ENCODE peak calls at places on chromosomes 6 and 20, in seven cellular contexts. K, L, Z, V, H, J and O are unnamed samples.
A peak's percentile ranks its signal among the peaks of the same experiment; 100 is the strongest.

GRCh38 chr20:53940883-53941546 is 129.4 kb downstream of the BCAS1 start:
- DNase-seq in K (no peak), L (no peak), J (peak; percentile 82), H (no peak), V (no peak), Z (peak; percentile 84), O (peak; percentile 88)

GRCh38 chr6:16929814-16930213 is 168.6 kb upstream of the ATXN1 start:
- DNase-seq in K (no peak), H (no peak), V (no peak), L (no peak), J (peak; percentile 93), Z (peak; percentile 90), O (peak; percentile 95)

GRCh38 chr6:7106215-7106751 is 1.5 kb upstream of the RREB1 start:
- DNase-seq in H (no peak), K (no peak), L (no peak), Z (peak; percentile 74), V (no peak), J (peak; percentile 27), O (no peak)

GRCh38 chr6:89023591-89024441 is 56.7 kb upstream of the PNRC1 start:
- DNase-seq in J (peak; percentile 33), H (no peak), L (no peak), K (no peak), V (no peak), Z (no peak), O (no peak)

GRCh38 chr20:50649587-50649986 is 41.8 kb downstream of the RIPOR3 start:
- DNase-seq in V (no peak), H (no peak), Z (no peak), K (no peak), J (no peak), L (no peak), O (no peak)

GRCh38 chr6:150008588-150008987 is 16.7 kb downstream of the RAET1L start:
- DNase-seq in Z (no peak), V (no peak), K (no peak), H (no peak), J (peak; percentile 32), L (no peak), O (no peak)

GRCh38 chr6:91646649-91647048 is 1059.8 kb upstream of the MAP3K7 start:
- DNase-seq in K (no peak), V (no peak), H (no peak), J (no peak), L (no peak), Z (no peak), O (no peak)

GRCh38 chr6:37695273-37695672 is 2.4 kb downstream of the MDGA1 start:
- DNase-seq in V (no peak), K (no peak), Z (no peak), H (no peak), L (no peak), J (peak; percentile 20), O (no peak)

GRCh38 chr20:20713244-20713765 is 861 bp upstream of the RALGAPA2 start:
- DNase-seq in J (peak; percentile 5), K (no peak), V (no peak), Z (no peak), L (no peak), H (no peak), O (no peak)

GRCh38 chr6:134235937-134236751 is 81.8 kb downstream of the SGK1 start:
- DNase-seq in Z (peak; percentile 77), J (peak; percentile 71), K (no peak), V (no peak), H (no peak), L (no peak), O (peak; percentile 44)

GRCh38 chr6:105879902-105880547 is 206.1 kb upstream of the PRDM1 start:
- DNase-seq in J (no peak), V (no peak), Z (no peak), K (no peak), H (no peak), L (no peak), O (no peak)